ENCODE peak calls at places on chromosomes 7 and 10, in eight cellular contexts. M is fibroblast of lung, J is hepatocyte, O is K562, E is HCT116, S is GM23338, F is mammary epithelial cell, U is GM12878. G is an unnamed sample. For H3K79me2, the result is how much of the 10 kb centered on the place peaks cover.

GRCh38 chr7:152081088-152081487 is 55.6 kb downstream of the GALNT11 start:
- DNase-seq in O (no peak), E (no peak), M (no peak), S (no peak), F (peak), U (no peak), J (peak), G (no peak)

GRCh38 chr7:47512481-47513176 is 69.3 kb downstream of the TNS3 start:
- DNase-seq in J (no peak), O (no peak), F (no peak), S (no peak), E (no peak), M (no peak), U (no peak), G (no peak)

GRCh38 chr7:21084286-21084685 is 297.6 kb upstream of the SP8 start:
- DNase-seq in M (no peak), J (peak), F (no peak), S (no peak), U (no peak), O (no peak), E (no peak), G (no peak)

GRCh38 chr7:42671627-42672026 is 240.2 kb downstream of the C7orf25 start:
- DNase-seq in E (no peak), J (no peak), O (no peak), S (no peak), F (peak), U (no peak), M (peak), G (no peak)

GRCh38 chr7:27764109-27764508 is 24.1 kb downstream of the TAX1BP1 start:
- DNase-seq in U (no peak), E (no peak), S (no peak), O (no peak), M (no peak), J (no peak), F (no peak), G (no peak)

GRCh38 chr7:94115316-94115715 is 111.2 kb upstream of the BET1 start:
- DNase-seq in F (peak), S (no peak), O (no peak), E (no peak), J (no peak), M (no peak), U (no peak), G (no peak)

GRCh38 chr7:2355079-2356008 is 717 bp downstream of the EIF3B start:
- DNase-seq in J (peak), M (no peak), U (no peak), S (peak), F (peak), O (peak), E (no peak), G (peak)

GRCh38 chr7:30433082-30433481 is 45.5 kb downstream of the NOD1 start:
- DNase-seq in E (no peak), S (peak), O (no peak), J (peak), F (no peak), U (no peak), M (peak), G (peak)

GRCh38 chr7:21023841-21024502 is 237.3 kb upstream of the SP8 start:
- DNase-seq in E (no peak), S (peak), J (no peak), F (no peak), M (no peak), U (peak), O (no peak), G (no peak)

GRCh38 chr10:57579926-57580325 is 687.8 kb downstream of the IPMK start:
- DNase-seq in E (no peak), F (peak), O (no peak), M (peak), U (no peak), J (peak), S (peak), G (peak)

GRCh38 chr7:8440670-8441069 is 7.3 kb downstream of the NXPH1 start:
- DNase-seq in J (no peak), O (no peak), M (no peak), F (no peak), U (no peak), S (peak), E (no peak), G (no peak)

GRCh38 chr7:153628825-153629224 is 423.4 kb upstream of the DPP6 start:
- DNase-seq in M (no peak), O (no peak), F (no peak), J (no peak), U (no peak), E (no peak), S (no peak), G (no peak)

GRCh38 chr10:97071491-97071890 is 114.3 kb downstream of the SLIT1 start:
- DNase-seq in M (no peak), O (no peak), E (no peak), S (no peak), F (no peak), J (no peak), U (no peak), G (no peak)

GRCh38 chr10:115936926-115937755 is 335.9 kb downstream of the GFRA1 start:
- DNase-seq in U (no peak), O (no peak), M (peak), F (peak), S (no peak), J (no peak), E (no peak), G (no peak)

GRCh38 chr10:131947631-131948347 is 33.9 kb downstream of the BNIP3 start:
- DNase-seq in U (no peak), F (peak), M (peak), S (no peak), O (no peak), E (no peak), J (no peak), G (no peak)

GRCh38 chr10:43231523-43232078 is 35.3 kb downstream of the RASGEF1A start:
- DNase-seq in U (no peak), O (no peak), E (no peak), J (no peak), F (no peak), S (no peak), M (no peak), G (no peak)

GRCh38 chr7:149458235-149458634 is 2.6 kb downstream of the ZNF777 start:
- DNase-seq in E (no peak), J (no peak), F (no peak), O (no peak), S (no peak), M (no peak), U (no peak), G (no peak)

GRCh38 chr10:59135275-59135674 is 41.2 kb upstream of the PHYHIPL start:
- DNase-seq in E (no peak), J (no peak), O (no peak), U (no peak), M (no peak), F (no peak), S (no peak), G (no peak)

GRCh38 chr10:615583-616152 is 73.8 kb downstream of the DIP2C start:
- DNase-seq in J (no peak), O (no peak), F (peak), S (no peak), E (no peak), M (peak), U (no peak), G (no peak)

GRCh38 chr7:79114875-79115274 is 338.6 kb downstream of the MAGI2 start:
- DNase-seq in E (no peak), F (no peak), J (no peak), O (no peak), U (no peak), M (no peak), S (peak), G (no peak)

GRCh38 chr10:122498521-122498920 is 37.2 kb downstream of the HTRA1 start:
- DNase-seq in J (no peak), E (no peak), M (peak), F (no peak), U (no peak), O (no peak), S (no peak), G (no peak)

GRCh38 chr10:8006274-8006999 is 48.1 kb upstream of the GATA3 start:
- DNase-seq in U (no peak), J (no peak), M (no peak), S (no peak), O (no peak), F (no peak), E (no peak), G (peak)

GRCh38 chr10:49285232-49285631 is 13.7 kb upstream of the C10orf71 start:
- DNase-seq in O (no peak), E (no peak), J (no peak), S (no peak), M (no peak), U (no peak), F (peak), G (no peak)

GRCh38 chr7:120862987-120863386 is 5.0 kb upstream of the TSPAN12 start:
- DNase-seq in M (no peak), F (no peak), E (no peak), J (no peak), S (no peak), O (no peak), U (no peak), G (no peak)

GRCh38 chr7:22153427-22154106 is 203.4 kb downstream of the RAPGEF5 start:
- DNase-seq in M (no peak), U (no peak), F (no peak), E (no peak), S (peak), J (no peak), O (no peak), G (no peak)

GRCh38 chr7:92841192-92841591 is 4.8 kb upstream of the CDK6 start:
- DNase-seq in F (no peak), J (no peak), M (no peak), S (no peak), O (no peak), U (no peak), E (no peak), G (no peak)

GRCh38 chr10:122774269-122774668 is 71.4 kb downstream of the CUZD1 start:
- DNase-seq in E (no peak), S (no peak), U (no peak), M (no peak), F (no peak), O (no peak), J (no peak), G (no peak)

GRCh38 chr10:69321037-69321715 is 42.9 kb downstream of the HK1 start:
- DNase-seq in M (no peak), U (no peak), S (no peak), J (no peak), E (no peak), O (no peak), F (no peak), G (peak)
- H3K79me2 ChIP-seq in M (half or more), U (half or more), S (half or more), J (half or more), E (under half), O (half or more), F (half or more), G (half or more)

GRCh38 chr10:124628676-124629021 is 115.5 kb downstream of the FAM53B start:
- DNase-seq in S (no peak), U (no peak), E (no peak), F (no peak), J (no peak), O (no peak), M (no peak), G (no peak)

GRCh38 chr10:124627851-124628675 is 116.1 kb downstream of the FAM53B start:
- DNase-seq in U (no peak), S (no peak), J (no peak), F (no peak), M (no peak), O (peak), E (no peak), G (peak)

GRCh38 chr10:124624875-124625274 is 119.3 kb downstream of the FAM53B start:
- DNase-seq in F (peak), E (no peak), J (no peak), S (no peak), U (no peak), O (no peak), M (no peak), G (peak)

GRCh38 chr10:124625831-124626238 is 118.3 kb downstream of the FAM53B start:
- DNase-seq in E (no peak), O (no peak), J (no peak), F (no peak), S (no peak), U (no peak), M (no peak), G (peak)

DNA sequence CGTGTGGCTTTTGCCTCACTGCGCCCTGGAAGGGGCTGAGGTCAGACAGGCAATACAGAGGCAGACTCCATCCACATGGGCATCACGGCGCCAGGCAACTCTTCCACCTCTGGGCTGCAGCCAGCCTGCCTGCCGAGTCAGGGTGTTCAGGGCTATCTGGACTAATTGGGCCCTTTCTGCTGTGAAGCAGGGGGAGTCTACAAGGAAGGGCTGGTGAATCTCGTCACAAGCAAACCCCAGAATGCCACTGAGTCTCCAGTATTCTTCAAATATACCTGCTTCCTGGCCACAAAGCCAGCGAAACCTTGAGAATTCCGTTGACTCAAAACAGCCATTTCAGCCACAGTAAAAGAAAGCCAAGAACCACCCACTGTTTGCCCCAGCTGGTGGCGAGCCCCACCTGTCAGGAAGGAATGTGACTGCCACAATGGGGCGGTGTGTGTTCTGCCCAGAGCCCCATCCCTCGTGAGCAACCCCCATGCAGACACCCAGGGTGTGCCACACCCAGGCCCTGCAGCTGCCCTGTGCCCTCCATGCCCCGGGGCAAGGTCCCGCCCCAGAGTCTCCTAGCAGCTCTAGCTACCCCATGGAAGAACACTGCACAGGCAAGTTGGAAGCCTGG is 117.3 kb downstream of the FAM53B start:
- DNase-seq in F (peak), S (peak), E (no peak), M (no peak), U (peak), J (no peak), O (no peak), G (peak)
- H3K27ac ChIP-seq in F (peak), S (peak), E (no peak), M (no peak), U (no peak), J (no peak), O (no peak), G (peak)

GRCh38 chr7:111518264-111518663 is 44.0 kb downstream of the IMMP2L start:
- DNase-seq in M (no peak), S (no peak), J (no peak), F (no peak), U (no peak), O (no peak), E (no peak), G (no peak)

GRCh38 chr7:111517441-111518037 is 44.8 kb downstream of the IMMP2L start:
- DNase-seq in J (no peak), E (no peak), M (no peak), S (no peak), U (no peak), O (no peak), F (peak), G (no peak)

GRCh38 chr7:111516612-111517011 is 45.7 kb downstream of the IMMP2L start:
- DNase-seq in M (no peak), F (peak), E (no peak), U (no peak), O (no peak), J (no peak), S (no peak), G (no peak)

GRCh38 chr7:111525100-111525499 is 37.2 kb downstream of the IMMP2L start:
- DNase-seq in M (no peak), J (no peak), U (no peak), E (no peak), S (no peak), F (no peak), O (no peak), G (no peak)

DNA sequence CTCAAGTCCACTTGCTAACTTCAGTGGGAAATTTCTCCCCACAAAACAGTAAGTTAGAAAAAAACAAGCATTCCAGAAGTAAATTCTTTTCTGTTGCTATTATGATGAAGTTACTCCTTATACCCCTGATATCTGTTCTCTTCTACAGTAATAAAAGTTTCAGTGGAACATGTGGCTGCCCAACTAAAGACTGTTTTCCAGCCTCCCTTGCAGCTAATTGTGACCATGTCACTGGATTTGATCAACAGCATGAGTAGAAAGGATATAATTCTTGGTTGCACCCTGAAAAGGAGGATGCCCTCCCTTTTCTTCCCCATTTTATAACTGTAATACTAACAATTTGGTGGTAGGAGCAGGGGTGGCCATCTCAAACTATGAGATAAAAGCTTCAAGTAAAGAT is 40.6 kb downstream of the IMMP2L start:
- DNase-seq in U (no peak), F (no peak), O (no peak), S (no peak), E (no peak), J (no peak), M (no peak), G (no peak)
- H3K79me2 ChIP-seq in U (under half), F (under half), O (under half), S (under half), E (under half), J (under half), M (under half), G (under half)

GRCh38 chr7:157766098-157766497 is 429.3 kb downstream of the DNAJB6 start:
- DNase-seq in S (no peak), F (no peak), O (no peak), M (no peak), E (no peak), J (no peak), U (no peak), G (no peak)
- H3K27ac ChIP-seq in S (no peak), F (no peak), O (no peak), M (no peak), E (no peak), J (no peak), U (no peak), G (no peak)

GRCh38 chr7:97117372-97118188 is at the start of gene SDHAF3:
- DNase-seq in F (peak), E (peak), J (peak), M (peak), S (peak), U (peak), O (peak), G (peak)

GRCh38 chr7:97117035-97117371 is 495 bp upstream of the SDHAF3 start:
- DNase-seq in U (no peak), M (no peak), S (no peak), O (no peak), E (no peak), F (no peak), J (no peak), G (no peak)

GRCh38 chr7:97119747-97120146 is 2.2 kb downstream of the SDHAF3 start:
- DNase-seq in O (peak), F (no peak), M (no peak), J (no peak), U (no peak), S (no peak), E (no peak), G (no peak)

GRCh38 chr7:97116308-97116707 is 1.2 kb upstream of the SDHAF3 start:
- DNase-seq in U (no peak), J (peak), S (no peak), M (no peak), O (no peak), E (no peak), F (no peak), G (peak)

DNA sequence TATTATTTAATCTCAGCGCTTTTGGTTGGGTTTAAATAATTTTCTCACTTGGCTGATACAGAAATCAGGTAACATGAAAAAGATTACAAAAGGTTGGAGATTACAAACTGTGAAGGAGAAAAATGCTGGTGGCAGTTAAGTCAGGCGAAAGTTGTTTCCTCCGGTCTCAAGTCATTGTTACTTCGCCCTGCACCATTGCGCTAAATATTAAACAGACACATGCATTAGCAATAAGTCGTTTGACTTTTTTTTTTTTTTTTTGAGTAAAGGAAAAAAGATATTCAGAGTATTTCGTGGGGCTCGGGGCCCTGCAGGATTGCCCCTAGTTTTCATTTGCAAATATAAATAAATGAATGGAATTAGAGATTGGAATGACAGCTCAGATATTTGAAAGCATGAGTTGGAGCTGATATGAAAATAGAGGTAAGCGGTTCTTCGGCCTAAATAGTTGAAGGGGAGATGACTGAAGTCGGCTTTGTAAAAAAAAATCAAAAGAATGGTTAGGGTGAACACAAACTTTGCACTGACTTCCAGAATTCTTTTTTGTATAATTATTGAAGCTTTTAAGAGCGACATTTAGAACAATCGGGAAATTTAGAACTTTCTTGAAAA is 914 bp downstream of the SDHAF3 start:
- DNase-seq in J (no peak), O (no peak), M (peak), E (no peak), F (no peak), U (no peak), S (no peak), G (peak)
- H3K79me2 ChIP-seq in J (under half), O (half or more), M (under half), E (half or more), F (under half), U (under half), S (half or more), G (half or more)

GRCh38 chr7:123655614-123656013 is at the start of gene LMOD2:
- DNase-seq in E (no peak), M (no peak), S (no peak), U (no peak), F (no peak), J (no peak), O (no peak), G (no peak)
- H3K27ac ChIP-seq in E (no peak), M (no peak), S (no peak), U (no peak), F (no peak), J (no peak), O (no peak), G (no peak)

GRCh38 chr10:119659951-119660350 is 8.8 kb downstream of the BAG3 start:
- DNase-seq in S (no peak), J (peak), U (no peak), O (no peak), F (no peak), E (no peak), M (no peak), G (no peak)

GRCh38 chr10:119656760-119657159 is 5.6 kb downstream of the BAG3 start:
- DNase-seq in J (no peak), M (no peak), F (no peak), E (no peak), S (no peak), U (no peak), O (peak), G (no peak)

GRCh38 chr10:119658274-119658673 is 7.1 kb downstream of the BAG3 start:
- DNase-seq in F (peak), S (peak), M (peak), J (peak), E (peak), O (peak), U (no peak), G (no peak)

GRCh38 chr10:119655566-119656001 is 4.4 kb downstream of the BAG3 start:
- DNase-seq in F (peak), U (no peak), E (no peak), S (no peak), M (peak), O (peak), J (peak), G (no peak)

GRCh38 chr10:119657725-119658124 is 6.5 kb downstream of the BAG3 start:
- DNase-seq in F (no peak), S (no peak), O (no peak), M (peak), E (no peak), U (no peak), J (peak), G (no peak)
- H3K79me2 ChIP-seq in F (half or more), S (under half), O (half or more), M (half or more), E (half or more), U (under half), J (half or more), G (under half)

G was measured in Karpas-422.